ENCODE peak calls at places on chromosomes 13 and 19, in eight cellular contexts. P is fibroblast of lung; R is iPS DF 6.9; N is colonic mucosa; Z is GM23248; E is SK-N-SH; D is breast epithelium; M is effector memory CD4-positive, alpha-beta T cell. Y is an unnamed sample. For H3K4me1, the result is how much of the 10 kb centered on the place peaks cover.

GRCh38 chr13:57996717-57997116 is 365.2 kb downstream of the PCDH17 start:
- DNase-seq in P (peak), R (no peak), N (no peak), Z (no peak), E (no peak), D (no peak), M (no peak), Y (no peak)

GRCh38 chr19:49552749-49553148 is 24.9 kb downstream of the RCN3 start:
- DNase-seq in P (no peak), R (no peak), N (no peak), Z (no peak), E (no peak), D (no peak), M (no peak), Y (no peak)

GRCh38 chr19:22607653-22608430 is 26.3 kb upstream of the ZNF492 start:
- DNase-seq in P (no peak), R (no peak), N (no peak), Z (no peak), E (no peak), D (no peak), M (no peak), Y (no peak)

GRCh38 chr19:50510700-50511068 is 307 bp downstream of the JOSD2 start:
- DNase-seq in P (peak), R (no peak), N (no peak), Z (no peak), E (no peak), D (no peak), M (no peak), Y (no peak)

GRCh38 chr13:79403113-79403512 is 2.9 kb downstream of the RBM26 start:
- DNase-seq in P (no peak), R (no peak), N (no peak), Z (no peak), E (no peak), D (no peak), M (no peak), Y (no peak)

GRCh38 chr19:5533257-5533656 is 34.5 kb downstream of the TINCR start:
- DNase-seq in P (no peak), R (no peak), N (no peak), Z (no peak), E (no peak), D (no peak), M (no peak), Y (no peak)

GRCh38 chr13:20387441-20387971 is 138.2 kb downstream of the CRYL1 start:
- DNase-seq in P (no peak), R (no peak), N (no peak), Z (peak), E (no peak), D (no peak), M (no peak), Y (no peak)

GRCh38 chr19:31402931-31403330 is 53.7 kb upstream of the TSHZ3 start:
- DNase-seq in P (no peak), R (no peak), N (no peak), Z (peak), E (no peak), D (no peak), M (no peak), Y (no peak)

GRCh38 chr13:112809332-112810310 is 119.8 kb downstream of the ATP11A start:
- DNase-seq in P (no peak), R (no peak), N (no peak), Z (no peak), E (no peak), D (no peak), M (no peak), Y (no peak)

GRCh38 chr13:32911506-32911905 is 104.7 kb upstream of the KL start:
- DNase-seq in P (peak), R (peak), N (no peak), Z (peak), E (peak), D (no peak), M (no peak), Y (no peak)

GRCh38 chr13:51998723-51999471 is 12.4 kb downstream of the ATP7B start:
- DNase-seq in P (no peak), R (no peak), N (no peak), Z (no peak), E (no peak), D (no peak), M (no peak), Y (no peak)

GRCh38 chr13:93788456-93788855 is 561.8 kb downstream of the GPC6 start:
- DNase-seq in P (no peak), R (no peak), N (no peak), Z (no peak), E (no peak), D (no peak), M (no peak), Y (no peak)

GRCh38 chr19:15265849-15266248 is 33.6 kb upstream of the EPHX3 start:
- DNase-seq in P (peak), R (no peak), N (peak), Z (peak), E (peak), D (peak), M (no peak), Y (peak)

GRCh38 chr19:34336781-34337271 is 28.2 kb upstream of the GPI start:
- DNase-seq in P (peak), R (no peak), N (no peak), Z (peak), E (peak), D (no peak), M (peak), Y (peak)

GRCh38 chr19:42547927-42548326 is 19.6 kb upstream of the CEACAM1 start:
- DNase-seq in P (no peak), R (no peak), N (no peak), Z (no peak), E (no peak), D (no peak), M (no peak), Y (no peak)

GRCh38 chr19:7989071-7989575 is 16.3 kb downstream of the ELAVL1 start:
- DNase-seq in P (no peak), R (no peak), N (no peak), Z (no peak), E (no peak), D (no peak), M (no peak), Y (no peak)

GRCh38 chr13:45167611-45168554 is 33.0 kb downstream of the KCTD4 start:
- DNase-seq in P (no peak), R (no peak), N (peak), Z (peak), E (no peak), D (peak), M (no peak), Y (peak)

GRCh38 chr13:101626925-101627555 is 174.6 kb downstream of the ITGBL1 start:
- DNase-seq in P (peak), R (no peak), N (no peak), Z (peak), E (no peak), D (no peak), M (no peak), Y (no peak)

GRCh38 chr19:30313353-30313750 is 58.8 kb upstream of the ZNF536 start:
- DNase-seq in P (no peak), R (no peak), N (no peak), Z (no peak), E (no peak), D (no peak), M (no peak), Y (no peak)

GRCh38 chr13:90943961-90944360 is 403.5 kb upstream of the MIR17HG start:
- DNase-seq in P (no peak), R (no peak), N (no peak), Z (no peak), E (no peak), D (no peak), M (no peak), Y (no peak)

GRCh38 chr19:55275851-55276719 is 3.8 kb downstream of the HSPBP1 start:
- DNase-seq in P (no peak), R (no peak), N (no peak), Z (no peak), E (no peak), D (no peak), M (no peak), Y (no peak)

GRCh38 chr19:6273701-6274601 is 5.8 kb downstream of the MLLT1 start:
- DNase-seq in P (peak), R (no peak), N (peak), Z (peak), E (peak), D (peak), M (no peak), Y (peak)

GRCh38 chr13:91878491-91878890 is 480.1 kb downstream of the GPC5 start:
- DNase-seq in P (no peak), R (no peak), N (no peak), Z (no peak), E (no peak), D (no peak), M (no peak), Y (no peak)

GRCh38 chr13:102011539-102011938 is 390.3 kb downstream of the FGF14 start:
- DNase-seq in P (no peak), R (no peak), N (no peak), Z (no peak), E (no peak), D (no peak), M (no peak), Y (no peak)

GRCh38 chr19:40363128-40363527 is 14.6 kb downstream of the PLD3 start:
- DNase-seq in P (no peak), R (no peak), N (no peak), Z (no peak), E (no peak), D (no peak), M (no peak), Y (no peak)

GRCh38 chr19:58440556-58440955 is 603 bp upstream of the ZNF132 start:
- DNase-seq in P (no peak), R (no peak), N (no peak), Z (peak), E (no peak), D (no peak), M (no peak), Y (no peak)

GRCh38 chr13:34358811-34359513 is 541.0 kb downstream of the RFC3 start:
- DNase-seq in P (peak), R (no peak), N (no peak), Z (peak), E (no peak), D (no peak), M (no peak), Y (no peak)

GRCh38 chr13:112246731-112247470 is 129.3 kb upstream of the SPACA7 start:
- DNase-seq in P (no peak), R (no peak), N (peak), Z (no peak), E (no peak), D (no peak), M (no peak), Y (no peak)

GRCh38 chr13:67880916-67881315 is 650.8 kb upstream of the PCDH9 start:
- DNase-seq in P (no peak), R (no peak), N (no peak), Z (no peak), E (no peak), D (no peak), M (no peak), Y (no peak)

GRCh38 chr13:40420160-40420740 is 246.2 kb downstream of the FOXO1 start:
- DNase-seq in P (no peak), R (no peak), N (no peak), Z (no peak), E (no peak), D (no peak), M (no peak), Y (no peak)

GRCh38 chr13:65656740-65657329 is 1573.3 kb downstream of the PCDH9 start:
- DNase-seq in P (peak), R (no peak), N (no peak), Z (peak), E (no peak), D (no peak), M (no peak), Y (no peak)

GRCh38 chr19:58033741-58034475 is at the start of gene ZSCAN1:
- DNase-seq in P (peak), R (no peak), N (peak), Z (peak), E (peak), D (peak), M (no peak), Y (peak)

GRCh38 chr13:60267498-60268202 is 103.9 kb upstream of the DIAPH3 start:
- DNase-seq in P (no peak), R (peak), N (peak), Z (peak), E (no peak), D (no peak), M (no peak), Y (no peak)

GRCh38 chr13:28321751-28322150 is 173.2 kb downstream of the FLT1 start:
- DNase-seq in P (no peak), R (no peak), N (no peak), Z (no peak), E (no peak), D (no peak), M (no peak), Y (no peak)

GRCh38 chr13:24135674-24136300 is 24.7 kb upstream of the SPATA13 start:
- DNase-seq in P (peak), R (no peak), N (no peak), Z (peak), E (no peak), D (no peak), M (no peak), Y (no peak)

GRCh38 chr19:32676895-32677359 is 1.3 kb downstream of the RGS9BP start:
- DNase-seq in P (no peak), R (no peak), N (no peak), Z (no peak), E (no peak), D (no peak), M (no peak), Y (peak)

GRCh38 chr19:35462476-35462953 is 14.5 kb downstream of the FFAR2 start:
- DNase-seq in P (no peak), R (no peak), N (peak), Z (no peak), E (no peak), D (no peak), M (peak), Y (no peak)

GRCh38 chr19:29062486-29063435 is 150.2 kb downstream of the UQCRFS1 start:
- DNase-seq in P (no peak), R (no peak), N (no peak), Z (no peak), E (no peak), D (no peak), M (no peak), Y (no peak)

GRCh38 chr13:99690426-99691189 is 189.3 kb downstream of the TM9SF2 start:
- DNase-seq in P (no peak), R (no peak), N (no peak), Z (no peak), E (no peak), D (no peak), M (no peak), Y (no peak)
- H3K4me1 ChIP-seq in P (under half), R (under half), N (under half), Z (under half), E (under half), D (under half), M (under half), Y (under half)

DNA sequence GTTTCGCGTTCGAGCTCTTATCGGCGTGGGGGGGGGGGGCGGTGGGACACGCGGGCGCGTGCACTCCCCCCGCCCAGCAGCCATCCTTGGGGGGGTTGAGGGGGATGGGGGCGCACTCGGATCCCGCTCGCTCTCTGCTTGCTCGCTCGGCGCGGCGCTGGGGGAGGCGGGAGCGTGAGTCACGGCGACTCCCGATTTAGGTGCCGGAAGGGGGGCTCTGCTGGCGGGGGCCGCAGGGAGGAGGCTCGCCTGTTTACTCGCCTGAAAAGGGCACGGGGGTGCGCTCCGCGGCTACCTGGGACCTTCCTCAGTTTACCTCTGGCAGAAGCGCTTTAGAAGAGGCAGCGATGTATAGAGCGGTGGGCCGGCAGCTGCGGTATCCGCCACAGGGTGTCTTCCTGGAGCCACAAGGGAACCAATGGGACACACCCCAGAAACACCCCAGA is 1.1 kb upstream of the PDE4A start:
- DNase-seq in P (no peak), R (no peak), N (no peak), Z (peak), E (peak), D (no peak), M (no peak), Y (no peak)
- H3K4me3 ChIP-seq in P (peak), R (peak), N (no peak), Z (peak), E (peak), D (peak), M (peak), Y (no peak)

DNA sequence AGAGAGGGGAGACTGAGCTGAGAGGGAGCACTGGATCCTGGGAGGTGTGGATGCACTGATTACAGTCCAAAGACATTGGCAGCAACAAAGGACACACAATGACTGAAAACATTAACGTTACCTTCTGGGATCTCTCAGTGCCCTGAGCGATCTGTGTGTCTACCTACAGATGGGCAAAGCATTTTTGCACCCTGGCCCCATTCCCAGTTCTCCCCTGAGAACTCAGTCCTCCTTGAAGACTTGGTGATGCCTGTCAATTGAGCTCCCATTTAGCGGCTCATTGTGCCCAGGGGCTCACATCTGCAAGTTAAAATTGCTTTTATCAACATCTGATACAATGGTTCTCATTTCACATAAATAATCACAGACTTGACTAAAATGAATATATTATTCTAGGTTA is 62.5 kb downstream of the CDADC1 start:
- DNase-seq in P (no peak), R (no peak), N (no peak), Z (no peak), E (no peak), D (no peak), M (no peak), Y (no peak)
- H3K4me1 ChIP-seq in P (under half), R (under half), N (under half), Z (under half), E (under half), D (under half), M (under half), Y (under half)

GRCh38 chr19:825897-826640 is 1.6 kb upstream of the AZU1 start:
- DNase-seq in P (peak), R (no peak), N (no peak), Z (no peak), E (no peak), D (no peak), M (no peak), Y (no peak)
- H3K4me3 ChIP-seq in P (no peak), R (no peak), N (no peak), Z (no peak), E (no peak), D (no peak), M (no peak), Y (no peak)

GRCh38 chr13:61777281-61777680 is 361.6 kb upstream of the PCDH20 start:
- DNase-seq in P (peak), R (no peak), N (no peak), Z (no peak), E (peak), D (no peak), M (no peak), Y (no peak)
- H3K4me1 ChIP-seq in P (under half), R (under half), N (under half), Z (under half), E (under half), D (under half), M (under half), Y (under half)

DNA sequence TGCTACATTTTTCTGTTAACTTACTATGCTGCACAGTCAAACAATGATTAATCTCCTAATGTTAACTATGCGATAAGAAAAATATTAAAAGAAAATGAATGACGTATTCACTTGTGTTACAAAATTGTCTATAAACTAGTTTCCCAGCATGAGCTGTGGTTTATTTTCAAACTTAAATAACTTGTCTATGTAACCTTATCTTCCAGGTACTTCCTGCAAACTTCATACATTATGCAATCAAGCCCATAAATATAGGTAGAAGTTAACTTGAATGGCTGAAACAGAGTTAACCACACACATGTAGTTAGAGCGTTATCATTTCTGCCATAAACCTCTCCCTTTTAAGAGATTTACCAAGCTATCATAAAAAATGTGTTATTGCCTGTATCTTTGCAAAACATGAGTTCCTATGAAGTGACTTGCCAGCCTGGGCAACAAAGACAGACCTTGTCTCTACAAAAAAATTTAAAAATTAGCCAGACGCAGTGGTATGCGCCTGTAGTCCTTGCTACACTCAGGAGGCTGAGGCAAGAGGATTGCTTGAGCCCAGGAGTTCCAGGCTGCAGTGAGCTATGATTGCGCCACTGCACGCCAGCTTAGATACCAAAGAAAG is 17.7 kb upstream of the KLF5 start:
- DNase-seq in P (no peak), R (no peak), N (peak), Z (no peak), E (no peak), D (no peak), M (no peak), Y (no peak)
- H3K4me3 ChIP-seq in P (no peak), R (no peak), N (no peak), Z (no peak), E (no peak), D (no peak), M (no peak), Y (no peak)

DNA sequence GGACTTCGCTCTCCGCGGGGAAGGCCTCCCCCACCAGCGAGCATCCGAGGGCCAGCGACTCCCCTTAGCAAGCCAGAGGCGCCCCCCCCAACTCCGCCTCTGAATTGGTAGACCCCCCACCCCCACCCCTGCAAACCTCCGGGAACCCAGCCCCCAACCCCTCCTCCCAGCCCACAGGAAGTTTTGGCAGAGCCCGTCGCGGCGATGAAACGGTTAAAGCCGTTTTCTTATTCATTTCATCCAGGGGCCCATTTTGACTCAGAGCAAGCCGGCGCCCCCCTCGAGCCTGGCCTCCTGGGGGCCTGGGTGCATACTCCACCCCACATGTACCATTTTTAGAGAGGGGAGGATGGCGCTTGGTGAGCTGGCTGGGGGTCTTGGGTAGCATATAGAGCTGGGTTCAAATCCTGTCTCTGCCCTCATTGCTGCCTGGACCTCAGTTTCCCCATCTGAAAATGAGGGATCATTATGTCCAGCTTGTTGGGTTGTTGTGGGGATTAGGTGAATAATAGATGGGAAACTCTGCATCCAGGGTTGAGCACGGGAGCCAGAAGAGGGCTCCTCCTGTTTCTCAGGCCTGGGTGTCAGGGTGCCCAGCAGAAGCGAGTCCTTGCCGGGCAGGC is 7.9 kb upstream of the JUNB start:
- DNase-seq in P (no peak), R (no peak), N (no peak), Z (peak), E (no peak), D (no peak), M (no peak), Y (no peak)
- H3K4me1 ChIP-seq in P (under half), R (under half), N (under half), Z (under half), E (under half), D (under half), M (half or more), Y (half or more)

DNA sequence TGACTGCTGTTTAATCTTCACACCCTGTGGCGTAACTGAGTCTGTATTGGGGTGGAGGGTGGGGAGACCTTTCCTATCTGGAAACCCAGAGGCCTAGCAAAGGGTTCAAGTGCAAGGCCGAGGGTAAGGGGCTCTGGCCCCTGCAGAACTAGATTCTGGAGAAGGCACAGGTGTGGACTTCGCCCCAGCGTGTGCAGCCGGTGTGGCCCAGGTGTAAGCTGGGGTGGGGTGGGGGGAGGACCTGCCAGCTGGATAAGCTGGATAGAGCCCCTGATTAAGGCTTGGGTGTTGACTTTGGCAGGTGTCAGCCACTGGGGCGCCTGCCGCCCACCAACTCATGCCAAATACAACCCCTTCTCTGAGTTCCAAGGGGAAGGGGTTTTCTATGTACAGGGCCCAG is 1.3 kb downstream of the RAB3D start:
- DNase-seq in P (no peak), R (no peak), N (peak), Z (no peak), E (peak), D (no peak), M (no peak), Y (no peak)
- H3K4me3 ChIP-seq in P (no peak), R (no peak), N (peak), Z (no peak), E (no peak), D (peak), M (no peak), Y (no peak)

Y was measured in heart right ventricle.